ENCODE peak calls at places on chromosomes 2 and 18, in five cellular contexts. One of them, this sample, is unnamed.

GRCh38 chr18:7946724-7947377 is 379.7 kb downstream of the PTPRM start:
- DNase-seq in neuronal stem cell: no peak
- DNase-seq in H9: no peak
- DNase-seq in H1: no peak
- DNase-seq in IMR-90: peak
- DNase-seq in this sample: peak

GRCh38 chr2:100509066-100509465 is 38.8 kb downstream of the NMS start:
- DNase-seq in IMR-90: no peak
- DNase-seq in H1: no peak
- DNase-seq in H9: no peak
- DNase-seq in neuronal stem cell: no peak
- DNase-seq in this sample: no peak

GRCh38 chr2:219542931-219543595 is 546 bp downstream of the CHPF start:
- DNase-seq in IMR-90: peak
- DNase-seq in H9: no peak
- DNase-seq in neuronal stem cell: no peak
- DNase-seq in H1: no peak
- DNase-seq in this sample: peak

GRCh38 chr2:218822622-218823021 is 9.0 kb downstream of the PRKAG3 start:
- DNase-seq in IMR-90: no peak
- DNase-seq in neuronal stem cell: no peak
- DNase-seq in H1: no peak
- DNase-seq in H9: no peak
- DNase-seq in this sample: no peak

GRCh38 chr18:63146185-63146584 is 173.4 kb downstream of the BCL2 start:
- DNase-seq in H9: no peak
- DNase-seq in H1: no peak
- DNase-seq in IMR-90: no peak
- DNase-seq in neuronal stem cell: no peak
- DNase-seq in this sample: no peak

GRCh38 chr18:69725009-69725408 is 222.7 kb downstream of the CD226 start:
- DNase-seq in IMR-90: peak
- DNase-seq in neuronal stem cell: no peak
- DNase-seq in H9: no peak
- DNase-seq in H1: no peak
- DNase-seq in this sample: no peak

GRCh38 chr2:170929686-170930050 is 615 bp downstream of the GORASP2 start:
- DNase-seq in neuronal stem cell: peak
- DNase-seq in H9: peak
- DNase-seq in H1: no peak
- DNase-seq in IMR-90: peak
- DNase-seq in this sample: peak

GRCh38 chr2:31365834-31366505 is 48.6 kb downstream of the XDH start:
- DNase-seq in H9: no peak
- DNase-seq in H1: no peak
- DNase-seq in IMR-90: no peak
- DNase-seq in neuronal stem cell: no peak
- DNase-seq in this sample: no peak

GRCh38 chr2:223084873-223085272 is 32.9 kb downstream of the KCNE4 start:
- DNase-seq in IMR-90: peak
- DNase-seq in H9: peak
- DNase-seq in H1: peak
- DNase-seq in neuronal stem cell: no peak
- DNase-seq in this sample: peak

GRCh38 chr18:47100214-47100831 is 50.0 kb downstream of the HDHD2 start:
- DNase-seq in H1: peak
- DNase-seq in H9: peak
- DNase-seq in IMR-90: peak
- DNase-seq in neuronal stem cell: peak
- DNase-seq in this sample: peak

GRCh38 chr2:11688222-11689069 is 18.5 kb upstream of the NTSR2 start:
- DNase-seq in H1: no peak
- DNase-seq in IMR-90: peak
- DNase-seq in neuronal stem cell: peak
- DNase-seq in H9: peak
- DNase-seq in this sample: peak

GRCh38 chr2:120912101-120912985 is 176.7 kb downstream of the GLI2 start:
- DNase-seq in H1: no peak
- DNase-seq in neuronal stem cell: no peak
- DNase-seq in IMR-90: peak
- DNase-seq in H9: no peak
- DNase-seq in this sample: no peak
- H3K27ac ChIP-seq in H1: no peak
- H3K27ac ChIP-seq in neuronal stem cell: no peak
- H3K27ac ChIP-seq in IMR-90: peak
- H3K27ac ChIP-seq in H9: no peak
- H3K27ac ChIP-seq in this sample: no peak

DNA sequence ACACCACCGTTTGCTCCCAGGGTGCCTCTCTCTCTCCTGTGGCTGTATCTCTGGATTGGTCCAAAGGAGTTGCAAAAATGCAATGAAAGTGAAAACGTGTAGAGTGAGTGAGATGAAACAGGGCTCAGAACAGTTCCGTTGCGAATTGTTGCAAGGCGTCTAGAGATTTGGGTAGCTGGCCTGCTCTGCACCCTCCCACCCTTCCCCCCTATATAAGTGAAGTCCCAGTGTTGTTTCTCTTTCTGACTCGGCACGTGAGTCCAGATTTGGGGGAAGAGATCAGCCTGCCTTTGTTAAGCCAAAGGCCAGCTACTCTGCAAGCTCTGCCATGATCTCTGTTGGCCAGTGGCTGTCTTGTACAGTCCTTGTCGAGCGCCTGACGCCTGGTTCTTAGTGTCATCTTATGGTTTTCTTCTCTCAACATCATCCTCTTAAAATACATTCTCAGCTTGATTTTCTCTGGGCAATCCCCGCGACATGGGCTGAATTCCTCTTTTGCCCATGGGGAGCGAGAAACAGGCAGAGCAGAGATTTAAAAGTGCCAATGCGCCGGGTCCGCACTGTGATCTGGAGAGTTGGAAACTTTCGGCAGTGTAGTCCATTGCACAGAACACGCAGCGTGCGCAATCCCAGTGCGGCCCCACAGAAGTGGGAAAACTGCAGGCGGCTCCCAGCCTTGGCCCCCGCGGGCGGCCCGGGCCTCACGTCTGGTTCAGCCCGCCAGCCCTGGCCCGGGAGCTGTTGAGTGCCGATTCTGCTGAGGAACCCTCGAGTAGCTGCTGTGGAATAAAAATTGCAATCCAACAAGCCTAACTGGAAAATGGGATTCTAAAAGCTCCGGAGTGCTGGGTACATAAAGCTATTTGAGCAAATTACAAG is 9.3 kb downstream of the MEIS1 start:
- DNase-seq in neuronal stem cell: no peak
- DNase-seq in H9: no peak
- DNase-seq in H1: no peak
- DNase-seq in IMR-90: peak
- DNase-seq in this sample: peak
- H2AK5ac ChIP-seq in neuronal stem cell: peak
- H2AK5ac ChIP-seq in H9: no peak
- H2AK5ac ChIP-seq in H1: no peak
- H2AK5ac ChIP-seq in IMR-90: peak
- H2AK5ac ChIP-seq in this sample: no peak

DNA sequence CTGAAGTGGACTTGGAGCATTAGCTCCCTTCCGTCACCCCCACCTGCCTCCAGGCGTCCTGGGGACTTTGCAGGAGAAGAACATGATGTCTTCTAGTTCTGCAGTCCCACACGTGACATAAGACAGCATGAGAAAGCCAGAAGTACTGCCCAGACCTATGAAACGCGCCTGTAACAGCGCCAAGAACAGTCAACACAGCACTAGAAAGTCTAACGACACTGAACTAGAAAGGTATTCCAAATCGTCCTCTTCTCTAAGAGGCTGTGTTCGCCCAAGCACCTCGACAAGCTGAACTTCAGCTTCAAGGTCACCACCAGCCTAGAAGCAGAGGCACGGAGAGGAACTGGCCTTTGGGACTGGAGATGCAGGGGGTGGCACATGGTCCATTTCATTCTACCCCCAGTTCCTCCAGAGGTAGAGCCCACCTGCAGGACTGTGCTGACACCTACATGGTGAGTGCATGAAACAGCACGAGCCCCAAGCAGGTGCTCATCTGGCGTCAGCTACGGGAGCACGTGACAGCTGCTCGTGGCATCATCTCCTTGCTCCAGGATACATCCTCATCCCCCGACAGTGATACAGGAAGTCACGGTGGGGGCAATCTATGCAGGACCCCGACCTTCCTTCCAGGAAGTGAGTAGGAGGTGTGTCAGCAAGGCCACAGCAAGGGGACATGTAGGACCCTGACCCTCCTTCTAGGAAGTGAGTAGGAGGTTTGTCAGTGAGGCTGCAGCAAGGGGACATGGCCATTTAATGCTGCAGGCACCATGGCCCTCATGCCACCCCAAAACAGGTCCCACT is 3.7 kb downstream of the HDAC4 start:
- DNase-seq in H1: no peak
- DNase-seq in neuronal stem cell: no peak
- DNase-seq in IMR-90: no peak
- DNase-seq in H9: no peak
- DNase-seq in this sample: peak
- H3K27ac ChIP-seq in H1: no peak
- H3K27ac ChIP-seq in neuronal stem cell: no peak
- H3K27ac ChIP-seq in IMR-90: no peak
- H3K27ac ChIP-seq in H9: no peak
- H3K27ac ChIP-seq in this sample: no peak

GRCh38 chr2:215691346-215691745 is 255.5 kb upstream of the FN1 start:
- DNase-seq in H9: no peak
- DNase-seq in neuronal stem cell: no peak
- DNase-seq in H1: no peak
- DNase-seq in IMR-90: no peak
- DNase-seq in this sample: no peak

GRCh38 chr2:215695876-215696275 is 260.0 kb upstream of the FN1 start:
- DNase-seq in H9: no peak
- DNase-seq in H1: no peak
- DNase-seq in neuronal stem cell: no peak
- DNase-seq in IMR-90: peak
- DNase-seq in this sample: no peak

GRCh38 chr2:215692387-215693079 is 256.7 kb upstream of the FN1 start:
- DNase-seq in H9: no peak
- DNase-seq in neuronal stem cell: no peak
- DNase-seq in IMR-90: peak
- DNase-seq in H1: no peak
- DNase-seq in this sample: no peak

GRCh38 chr2:215693269-215693998 is 257.6 kb upstream of the FN1 start:
- DNase-seq in H9: no peak
- DNase-seq in H1: no peak
- DNase-seq in neuronal stem cell: no peak
- DNase-seq in IMR-90: peak
- DNase-seq in this sample: peak

GRCh38 chr2:215693999-215694356 is 258.1 kb upstream of the FN1 start:
- DNase-seq in H1: no peak
- DNase-seq in neuronal stem cell: no peak
- DNase-seq in H9: no peak
- DNase-seq in IMR-90: no peak
- DNase-seq in this sample: no peak
- H2AK5ac ChIP-seq in H1: no peak
- H2AK5ac ChIP-seq in neuronal stem cell: no peak
- H2AK5ac ChIP-seq in H9: no peak
- H2AK5ac ChIP-seq in IMR-90: peak
- H2AK5ac ChIP-seq in this sample: no peak

DNA sequence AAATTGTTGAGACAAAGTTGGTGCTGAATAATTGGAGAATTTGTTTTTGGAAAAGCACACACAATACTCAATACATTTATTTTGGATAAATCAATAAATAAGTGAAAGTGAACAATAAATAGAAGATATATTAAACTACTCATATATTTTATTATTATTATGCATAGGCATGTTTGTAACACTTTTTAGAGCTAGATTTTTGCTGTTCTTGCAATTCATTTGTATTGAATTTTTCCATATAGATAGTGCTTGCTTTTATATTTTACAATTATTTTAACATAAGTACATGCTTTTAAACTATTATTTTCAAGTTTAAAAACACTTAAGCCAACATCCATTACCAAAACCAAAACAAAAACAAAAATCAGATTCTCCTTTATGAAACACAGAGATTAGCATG is 43.9 kb downstream of the BAZ2B start:
- DNase-seq in H9: no peak
- DNase-seq in IMR-90: no peak
- DNase-seq in H1: no peak
- DNase-seq in neuronal stem cell: no peak
- DNase-seq in this sample: no peak
- H3K27ac ChIP-seq in H9: no peak
- H3K27ac ChIP-seq in IMR-90: no peak
- H3K27ac ChIP-seq in H1: no peak
- H3K27ac ChIP-seq in neuronal stem cell: no peak
- H3K27ac ChIP-seq in this sample: no peak

GRCh38 chr18:33871363-33872025 is 293.5 kb downstream of the ASXL3 start:
- DNase-seq in H9: no peak
- DNase-seq in neuronal stem cell: no peak
- DNase-seq in H1: no peak
- DNase-seq in IMR-90: no peak
- DNase-seq in this sample: no peak
- H2AK5ac ChIP-seq in H9: no peak
- H2AK5ac ChIP-seq in neuronal stem cell: no peak
- H2AK5ac ChIP-seq in H1: no peak
- H2AK5ac ChIP-seq in IMR-90: no peak
- H2AK5ac ChIP-seq in this sample: no peak

GRCh38 chr2:55887351-55887750 is 36.2 kb downstream of the EFEMP1 start:
- DNase-seq in neuronal stem cell: no peak
- DNase-seq in H9: no peak
- DNase-seq in IMR-90: peak
- DNase-seq in H1: no peak
- DNase-seq in this sample: no peak
- H3K27ac ChIP-seq in neuronal stem cell: no peak
- H3K27ac ChIP-seq in H9: no peak
- H3K27ac ChIP-seq in IMR-90: peak
- H3K27ac ChIP-seq in H1: no peak
- H3K27ac ChIP-seq in this sample: no peak

GRCh38 chr2:238157506-238158017 is 1.2 kb upstream of the ERFE start:
- DNase-seq in H1: no peak
- DNase-seq in IMR-90: no peak
- DNase-seq in neuronal stem cell: no peak
- DNase-seq in H9: no peak
- DNase-seq in this sample: no peak
- H2AK5ac ChIP-seq in H1: no peak
- H2AK5ac ChIP-seq in IMR-90: no peak
- H2AK5ac ChIP-seq in neuronal stem cell: peak
- H2AK5ac ChIP-seq in H9: no peak
- H2AK5ac ChIP-seq in this sample: no peak